ENCODE peak calls at places on chromosomes 11 and 22, in nine cellular contexts. G is GM23248, P is NT2/D1, H is cardiac fibroblast, A is bronchial epithelial cell, L is AG04449, W is DND-41, F is IMR-90, U is esophagus squamous epithelium. E is an unnamed sample.

GRCh38 chr11:72812604-72812967 is 1.6 kb upstream of the ATG16L2 start:
- DNase-seq in G (no peak), P (no peak), H (no peak), A (no peak), L (no peak), W (no peak), F (no peak), U (no peak), E (no peak)

GRCh38 chr11:38282718-38283117 is 1684.7 kb upstream of the RAG2 start:
- DNase-seq in G (peak; percentile 0), P (no peak), H (no peak), A (no peak), L (no peak), W (no peak), F (no peak), U (no peak), E (no peak)

GRCh38 chr11:119196833-119197483 is 9.2 kb upstream of the CBL start:
- DNase-seq in G (peak; percentile 89), P (peak; percentile 65), H (peak; percentile 94), A (peak; percentile 84), L (peak; percentile 52), W (peak; percentile 77), F (peak; percentile 85), U (no peak), E (peak; percentile 90)

GRCh38 chr11:10762913-10763421 is 11.9 kb downstream of the CTR9 start:
- DNase-seq in G (no peak), P (no peak), H (no peak), A (no peak), L (no peak), W (no peak), F (no peak), U (no peak), E (no peak)

GRCh38 chr11:129849447-129850130 is 33.9 kb downstream of the TMEM45B start:
- DNase-seq in G (no peak), P (no peak), H (no peak), A (no peak), L (no peak), W (no peak), F (no peak), U (no peak), E (no peak)

GRCh38 chr11:45301537-45302246 is 15.6 kb upstream of the SYT13 start:
- DNase-seq in G (no peak), P (no peak), H (no peak), A (no peak), L (no peak), W (no peak), F (no peak), U (no peak), E (no peak)

GRCh38 chr11:107549253-107549953 is 16.1 kb downstream of the ALKBH8 start:
- DNase-seq in G (peak; percentile 61), P (peak; percentile 20), H (peak; percentile 72), A (peak; percentile 40), L (no peak), W (peak; percentile 30), F (peak; percentile 51), U (no peak), E (peak; percentile 71)

GRCh38 chr11:8646873-8647272 is 35.6 kb downstream of the TRIM66 start:
- DNase-seq in G (no peak), P (no peak), H (no peak), A (no peak), L (no peak), W (no peak), F (no peak), U (no peak), E (no peak)

GRCh38 chr11:61539009-61539408 is 30.5 kb downstream of the LRRC10B start:
- DNase-seq in G (no peak), P (no peak), H (no peak), A (no peak), L (no peak), W (no peak), F (no peak), U (no peak), E (peak; percentile 55)

GRCh38 chr11:113859665-113860064 is 15.7 kb downstream of the USP28 start:
- DNase-seq in G (no peak), P (peak; percentile 51), H (no peak), A (peak; percentile 91), L (no peak), W (no peak), F (no peak), U (no peak), E (no peak)

GRCh38 chr22:39738746-39739145 is 154.8 kb downstream of the ENTHD1 start:
- DNase-seq in G (peak; percentile 62), P (no peak), H (peak; percentile 30), A (peak; percentile 13), L (peak; percentile 16), W (no peak), F (peak; percentile 85), U (no peak), E (peak; percentile 63)

GRCh38 chr11:70002433-70002832 is 75.7 kb upstream of the ANO1 start:
- DNase-seq in G (no peak), P (no peak), H (no peak), A (no peak), L (no peak), W (no peak), F (no peak), U (no peak), E (no peak)

GRCh38 chr11:67563354-67564114 is 20.1 kb upstream of the GSTP1 start:
- DNase-seq in G (peak; percentile 85), P (no peak), H (peak; percentile 91), A (peak; percentile 96), L (peak; percentile 80), W (no peak), F (peak; percentile 96), U (no peak), E (peak; percentile 94)

GRCh38 chr11:2892215-2893020 is 6.8 kb upstream of the CDKN1C start:
- DNase-seq in G (peak; percentile 55), P (no peak), H (peak; percentile 41), A (no peak), L (no peak), W (peak; percentile 93), F (peak; percentile 50), U (no peak), E (peak; percentile 49)

GRCh38 chr11:134656861-134657540 is 245.0 kb upstream of the B3GAT1 start:
- DNase-seq in G (no peak), P (no peak), H (no peak), A (no peak), L (no peak), W (peak; percentile 20), F (no peak), U (no peak), E (no peak)

GRCh38 chr11:11155962-11156815 is 196.9 kb downstream of the CSNK2A3 start:
- DNase-seq in G (no peak), P (no peak), H (no peak), A (no peak), L (no peak), W (peak; percentile 37), F (no peak), U (no peak), E (no peak)

GRCh38 chr11:22626573-22627239 is 1.1 kb upstream of the FANCF start:
- DNase-seq in G (peak; percentile 0), P (no peak), H (no peak), A (no peak), L (no peak), W (no peak), F (no peak), U (no peak), E (no peak)

GRCh38 chr11:59197990-59198389 is 14.7 kb downstream of the MPEG1 start:
- DNase-seq in G (peak; percentile 64), P (no peak), H (peak; percentile 80), A (peak; percentile 39), L (peak; percentile 53), W (no peak), F (peak; percentile 68), U (no peak), E (peak; percentile 36)
- H3K4me3 ChIP-seq in G (no peak overlapping the region), P (no peak overlapping the region), H (no peak overlapping the region), A (no peak overlapping the region), L (no peak overlapping the region), W (no peak overlapping the region), F (no peak overlapping the region), U (no peak overlapping the region), E (no peak overlapping the region)

GRCh38 chr11:1389103-1389931 is 417 bp upstream of the BRSK2 start:
- DNase-seq in G (peak; percentile 99), P (peak; percentile 98), H (peak; percentile 94), A (peak; percentile 77), L (peak; percentile 55), W (no peak), F (peak; percentile 93), U (peak; percentile 70), E (peak; percentile 92)
- H3K4me3 ChIP-seq in G (peak overlapping the region; percentile 68), P (peak overlapping the region; percentile 83), H (peak overlapping the region; percentile 58), A (peak overlapping the region; percentile 43), L (peak overlapping the region; percentile 66), W (no peak overlapping the region), F (peak overlapping the region; percentile 62), U (peak overlapping the region; percentile 39), E (peak overlapping the region; percentile 64)

GRCh38 chr11:80925291-80925690 is 1484.5 kb upstream of the TENM4 start:
- DNase-seq in G (no peak), P (no peak), H (no peak), A (peak; percentile 15), L (no peak), W (no peak), F (no peak), U (no peak), E (no peak)

GRCh38 chr11:80930038-80930437 is 1489.2 kb upstream of the TENM4 start:
- DNase-seq in G (no peak), P (no peak), H (no peak), A (no peak), L (no peak), W (no peak), F (no peak), U (no peak), E (no peak)

GRCh38 chr11:80929406-80929805 is 1488.6 kb upstream of the TENM4 start:
- DNase-seq in G (peak; percentile 69), P (no peak), H (no peak), A (peak; percentile 13), L (no peak), W (no peak), F (no peak), U (no peak), E (no peak)
- H3K4me3 ChIP-seq in G (peak overlapping the region; percentile 13), P (no peak overlapping the region), H (no peak overlapping the region), A (no peak overlapping the region), L (no peak overlapping the region), W (no peak overlapping the region), F (no peak overlapping the region), U (no peak overlapping the region), E (no peak overlapping the region)

GRCh38 chr22:41782316-41782715 is 18.2 kb upstream of the CCDC134 start:
- DNase-seq in G (no peak), P (no peak), H (no peak), A (no peak), L (no peak), W (no peak), F (no peak), U (no peak), E (no peak)

GRCh38 chr22:41779889-41780505 is 20.5 kb upstream of the CCDC134 start:
- DNase-seq in G (no peak), P (no peak), H (no peak), A (no peak), L (no peak), W (no peak), F (no peak), U (no peak), E (no peak)

GRCh38 chr22:41780714-41781507 is 19.6 kb upstream of the CCDC134 start:
- DNase-seq in G (peak; percentile 64), P (no peak), H (peak; percentile 81), A (peak; percentile 57), L (no peak), W (peak; percentile 71), F (peak; percentile 63), U (peak; percentile 70), E (peak; percentile 66)

GRCh38 chr22:41782751-41783150 is 17.7 kb upstream of the CCDC134 start:
- DNase-seq in G (no peak), P (no peak), H (no peak), A (no peak), L (no peak), W (no peak), F (no peak), U (no peak), E (no peak)

GRCh38 chr22:41781508-41781906 is 19.0 kb upstream of the CCDC134 start:
- DNase-seq in G (no peak), P (no peak), H (no peak), A (no peak), L (no peak), W (no peak), F (no peak), U (no peak), E (no peak)
- H3K4me3 ChIP-seq in G (peak overlapping the region; percentile 37), P (no peak overlapping the region), H (no peak overlapping the region), A (no peak overlapping the region), L (no peak overlapping the region), W (no peak overlapping the region), F (no peak overlapping the region), U (no peak overlapping the region), E (no peak overlapping the region)